ENCODE peak calls at places on chromosomes 16 and 17, in ten cellular contexts. One of them, this sample, is unnamed.

GRCh38 chr17:68897557-68897956 is 57.6 kb downstream of the ABCA8 start:
- DNase-seq in HCT116: no peak
- DNase-seq in heart left ventricle: no peak
- DNase-seq in esophagus muscularis mucosa: no peak
- DNase-seq in breast epithelium: no peak
- DNase-seq in IMR-90: no peak
- DNase-seq in Peyer's patch: no peak
- DNase-seq in A549: no peak
- DNase-seq in H54: no peak
- DNase-seq in adrenal gland: no peak
- DNase-seq in this sample: no peak

GRCh38 chr17:31527606-31528005 is 136.1 kb downstream of the RAB11FIP4 start:
- DNase-seq in A549: no peak
- DNase-seq in esophagus muscularis mucosa: no peak
- DNase-seq in breast epithelium: no peak
- DNase-seq in HCT116: no peak
- DNase-seq in heart left ventricle: no peak
- DNase-seq in adrenal gland: no peak
- DNase-seq in IMR-90: peak
- DNase-seq in H54: no peak
- DNase-seq in Peyer's patch: no peak
- DNase-seq in this sample: no peak

GRCh38 chr17:40121191-40121885 is 433 bp upstream of the MSL1 start:
- DNase-seq in breast epithelium: no peak
- DNase-seq in heart left ventricle: peak
- DNase-seq in H54: no peak
- DNase-seq in adrenal gland: peak
- DNase-seq in Peyer's patch: peak
- DNase-seq in A549: peak
- DNase-seq in esophagus muscularis mucosa: no peak
- DNase-seq in HCT116: no peak
- DNase-seq in IMR-90: peak
- DNase-seq in this sample: peak

GRCh38 chr17:33121272-33121671 is 129.6 kb downstream of the SPACA3 start:
- DNase-seq in adrenal gland: no peak
- DNase-seq in esophagus muscularis mucosa: no peak
- DNase-seq in Peyer's patch: no peak
- DNase-seq in heart left ventricle: no peak
- DNase-seq in breast epithelium: peak
- DNase-seq in H54: no peak
- DNase-seq in IMR-90: no peak
- DNase-seq in A549: no peak
- DNase-seq in HCT116: no peak
- DNase-seq in this sample: no peak

GRCh38 chr17:57909548-57909947 is 45.7 kb downstream of the CUEDC1 start:
- DNase-seq in heart left ventricle: no peak
- DNase-seq in Peyer's patch: no peak
- DNase-seq in HCT116: no peak
- DNase-seq in A549: no peak
- DNase-seq in breast epithelium: no peak
- DNase-seq in IMR-90: no peak
- DNase-seq in adrenal gland: no peak
- DNase-seq in esophagus muscularis mucosa: no peak
- DNase-seq in H54: no peak
- DNase-seq in this sample: no peak

GRCh38 chr16:58491-59439 is 5.1 kb downstream of the SNRNP25 start:
- DNase-seq in breast epithelium: no peak
- DNase-seq in A549: no peak
- DNase-seq in H54: no peak
- DNase-seq in Peyer's patch: no peak
- DNase-seq in IMR-90: no peak
- DNase-seq in HCT116: no peak
- DNase-seq in heart left ventricle: no peak
- DNase-seq in adrenal gland: no peak
- DNase-seq in esophagus muscularis mucosa: no peak
- DNase-seq in this sample: no peak

GRCh38 chr16:80973991-80974390 is 32.7 kb downstream of the CMC2 start:
- DNase-seq in breast epithelium: no peak
- DNase-seq in HCT116: no peak
- DNase-seq in H54: no peak
- DNase-seq in A549: no peak
- DNase-seq in Peyer's patch: no peak
- DNase-seq in heart left ventricle: no peak
- DNase-seq in esophagus muscularis mucosa: no peak
- DNase-seq in adrenal gland: no peak
- DNase-seq in IMR-90: peak
- DNase-seq in this sample: no peak

GRCh38 chr17:57294629-57295501 is 38.5 kb downstream of the MSI2 start:
- DNase-seq in Peyer's patch: no peak
- DNase-seq in breast epithelium: no peak
- DNase-seq in HCT116: peak
- DNase-seq in adrenal gland: peak
- DNase-seq in esophagus muscularis mucosa: no peak
- DNase-seq in A549: peak
- DNase-seq in H54: peak
- DNase-seq in heart left ventricle: peak
- DNase-seq in IMR-90: peak
- DNase-seq in this sample: peak

GRCh38 chr17:53896047-53896446 is 73.3 kb downstream of the KIF2B start:
- DNase-seq in A549: no peak
- DNase-seq in H54: no peak
- DNase-seq in esophagus muscularis mucosa: no peak
- DNase-seq in Peyer's patch: no peak
- DNase-seq in IMR-90: no peak
- DNase-seq in breast epithelium: no peak
- DNase-seq in heart left ventricle: no peak
- DNase-seq in HCT116: no peak
- DNase-seq in adrenal gland: no peak
- DNase-seq in this sample: no peak

DNA sequence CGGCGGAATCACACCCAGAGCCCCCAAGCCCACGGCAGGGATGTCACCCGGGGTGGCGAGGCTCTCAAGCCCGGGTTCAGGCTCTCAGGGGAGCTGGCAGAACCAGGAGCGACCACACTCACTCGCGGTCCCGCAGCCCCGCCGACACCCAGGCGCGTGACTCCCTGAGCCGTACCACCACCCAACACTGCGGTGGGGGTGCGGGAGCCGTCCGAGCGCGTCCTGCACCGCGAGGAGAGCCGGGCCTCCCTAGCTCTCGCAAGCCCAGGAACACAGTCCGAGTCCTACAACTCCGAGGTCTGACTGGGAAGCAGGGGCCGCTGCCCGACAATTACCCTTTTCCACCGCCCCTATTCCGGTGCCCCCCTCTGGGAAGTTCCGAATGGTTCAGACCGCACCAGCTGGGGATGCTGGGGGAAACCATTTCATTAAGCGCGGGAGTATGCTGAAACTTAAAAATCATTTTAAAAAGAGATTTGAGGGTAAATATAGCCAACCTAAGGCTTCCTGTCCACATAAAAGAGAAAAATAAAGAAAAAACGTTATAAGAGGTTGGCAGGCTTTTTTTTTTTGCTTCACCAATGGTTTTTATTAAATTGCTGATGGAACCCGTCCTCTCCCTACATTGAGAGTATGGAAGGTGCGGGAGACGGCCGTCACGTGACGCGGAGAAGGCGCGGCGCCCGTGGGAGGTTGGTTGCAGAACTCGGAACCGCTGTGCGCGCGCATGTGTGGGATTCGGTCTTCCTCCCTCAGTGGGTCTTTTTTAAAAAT is at the start of gene FLCN:
- DNase-seq in heart left ventricle: peak
- DNase-seq in esophagus muscularis mucosa: peak
- DNase-seq in A549: peak
- DNase-seq in H54: peak
- DNase-seq in Peyer's patch: peak
- DNase-seq in adrenal gland: peak
- DNase-seq in breast epithelium: peak
- DNase-seq in HCT116: peak
- DNase-seq in IMR-90: peak
- DNase-seq in this sample: peak
- TF ChIP-seq POLR2A in heart left ventricle: peak
- TF ChIP-seq POLR2A in esophagus muscularis mucosa: peak
- TF ChIP-seq POLR2A in A549: peak
- TF ChIP-seq POLR2A in H54: peak
- TF ChIP-seq POLR2A in Peyer's patch: peak
- TF ChIP-seq POLR2A in adrenal gland: peak
- TF ChIP-seq POLR2A in breast epithelium: peak
- TF ChIP-seq POLR2A in HCT116: peak
- TF ChIP-seq POLR2A in IMR-90: peak
- TF ChIP-seq POLR2A in this sample: peak

GRCh38 chr16:2516391-2517240 is 2.9 kb downstream of the ATP6V0C start:
- DNase-seq in esophagus muscularis mucosa: no peak
- DNase-seq in H54: no peak
- DNase-seq in breast epithelium: no peak
- DNase-seq in Peyer's patch: no peak
- DNase-seq in HCT116: no peak
- DNase-seq in IMR-90: peak
- DNase-seq in adrenal gland: peak
- DNase-seq in heart left ventricle: no peak
- DNase-seq in A549: no peak
- DNase-seq in this sample: no peak
- TF ChIP-seq POLR2A in esophagus muscularis mucosa: no peak
- TF ChIP-seq POLR2A in H54: no peak
- TF ChIP-seq POLR2A in breast epithelium: no peak
- TF ChIP-seq POLR2A in Peyer's patch: no peak
- TF ChIP-seq POLR2A in HCT116: no peak
- TF ChIP-seq POLR2A in IMR-90: no peak
- TF ChIP-seq POLR2A in adrenal gland: no peak
- TF ChIP-seq POLR2A in heart left ventricle: no peak
- TF ChIP-seq POLR2A in A549: no peak
- TF ChIP-seq POLR2A in this sample: no peak

DNA sequence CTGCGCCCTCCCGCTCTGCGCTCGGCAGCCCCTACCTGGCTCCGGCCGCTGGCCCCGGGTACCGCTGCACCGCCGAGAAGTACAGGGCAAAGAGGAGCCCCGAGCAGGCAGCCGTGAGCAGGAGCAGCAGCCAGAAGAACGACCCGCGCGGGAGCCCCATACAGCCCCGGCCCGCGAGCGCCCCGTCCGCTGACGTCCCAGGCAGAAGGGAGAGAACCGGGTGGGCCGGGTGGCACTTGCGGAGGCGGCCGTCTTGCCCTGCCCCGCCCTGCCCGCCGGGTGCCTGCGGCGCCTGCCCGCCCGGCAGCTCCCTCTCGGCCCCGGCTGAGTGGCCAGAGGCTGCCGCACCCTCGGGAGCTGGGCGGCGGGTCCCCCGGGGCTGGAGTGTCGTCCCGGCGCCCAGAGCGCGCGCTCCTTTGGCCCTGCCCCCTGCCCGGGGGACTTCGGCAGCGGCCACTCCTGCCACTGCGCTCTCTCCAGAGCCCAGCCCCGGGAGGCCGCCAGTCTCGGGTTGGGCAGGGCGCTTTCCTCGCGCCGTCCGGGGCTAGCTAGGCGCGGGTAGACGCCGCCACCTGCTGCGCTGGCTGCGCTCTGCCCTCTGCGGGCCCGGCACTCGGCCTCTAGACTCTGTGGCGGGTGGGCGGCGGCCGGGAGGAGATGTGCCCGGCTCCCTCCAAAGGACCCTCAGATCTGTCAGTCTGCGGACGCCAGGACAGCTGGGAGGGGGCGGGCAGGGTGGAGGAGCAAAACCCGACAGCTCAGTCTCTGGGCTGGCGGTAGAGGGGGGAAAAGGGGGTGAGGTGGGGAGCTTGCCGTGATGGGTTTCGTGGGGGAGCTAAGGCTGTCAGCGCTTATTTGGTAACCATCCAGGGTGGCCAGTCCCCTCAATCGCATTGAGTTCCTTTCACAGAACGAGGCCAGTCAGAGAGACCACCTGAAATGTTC is at the start of gene ST6GALNAC2:
- DNase-seq in HCT116: peak
- DNase-seq in heart left ventricle: peak
- DNase-seq in IMR-90: no peak
- DNase-seq in H54: peak
- DNase-seq in breast epithelium: peak
- DNase-seq in Peyer's patch: peak
- DNase-seq in adrenal gland: peak
- DNase-seq in esophagus muscularis mucosa: no peak
- DNase-seq in A549: peak
- DNase-seq in this sample: peak
- TF ChIP-seq POLR2A in HCT116: no peak
- TF ChIP-seq POLR2A in heart left ventricle: no peak
- TF ChIP-seq POLR2A in IMR-90: no peak
- TF ChIP-seq POLR2A in H54: peak
- TF ChIP-seq POLR2A in breast epithelium: no peak
- TF ChIP-seq POLR2A in Peyer's patch: no peak
- TF ChIP-seq POLR2A in adrenal gland: no peak
- TF ChIP-seq POLR2A in esophagus muscularis mucosa: no peak
- TF ChIP-seq POLR2A in A549: no peak
- TF ChIP-seq POLR2A in this sample: no peak

DNA sequence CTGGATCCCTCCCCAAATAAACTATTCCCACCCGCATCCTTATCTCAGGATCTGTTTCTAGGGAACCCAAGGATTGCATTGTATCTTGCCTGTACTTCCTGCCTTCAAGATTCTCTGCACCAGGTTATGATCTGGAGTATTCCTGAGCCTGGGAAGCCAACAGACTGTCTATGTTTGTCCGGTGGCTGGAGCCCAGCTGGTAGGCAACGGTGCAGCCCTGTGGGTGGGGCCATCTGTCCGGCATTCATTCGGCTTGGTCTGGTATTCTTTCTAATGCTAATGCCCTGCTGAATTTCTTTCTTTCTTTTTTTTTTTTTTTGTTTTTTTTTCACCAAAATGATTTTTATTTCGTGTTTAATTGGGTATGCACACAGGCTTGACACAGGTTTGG is 20.7 kb upstream of the TVP23A start:
- DNase-seq in breast epithelium: no peak
- DNase-seq in H54: no peak
- DNase-seq in IMR-90: no peak
- DNase-seq in adrenal gland: no peak
- DNase-seq in Peyer's patch: no peak
- DNase-seq in esophagus muscularis mucosa: no peak
- DNase-seq in HCT116: no peak
- DNase-seq in heart left ventricle: no peak
- DNase-seq in A549: no peak
- DNase-seq in this sample: no peak
- TF ChIP-seq POLR2A in breast epithelium: no peak
- TF ChIP-seq POLR2A in H54: no peak
- TF ChIP-seq POLR2A in IMR-90: no peak
- TF ChIP-seq POLR2A in adrenal gland: no peak
- TF ChIP-seq POLR2A in Peyer's patch: no peak
- TF ChIP-seq POLR2A in esophagus muscularis mucosa: no peak
- TF ChIP-seq POLR2A in HCT116: no peak
- TF ChIP-seq POLR2A in heart left ventricle: no peak
- TF ChIP-seq POLR2A in A549: no peak
- TF ChIP-seq POLR2A in this sample: no peak